ENCODE peak calls at places on chromosomes 2 and 18, in four cellular contexts. V, F, M and B are unnamed samples.

GRCh38 chr2:229342376-229342775 is 71.3 kb upstream of the PID1 start:
- DNase-seq in V (peak), F (peak), M (peak), B (peak)

GRCh38 chr18:13638684-13639083 is 87.7 kb downstream of the FAM210A start:
- DNase-seq in V (no peak), F (no peak), M (no peak), B (no peak)

GRCh38 chr18:80252136-80252535 is 4.8 kb upstream of the PARD6G start:
- DNase-seq in V (no peak), F (no peak), M (peak), B (peak)

GRCh38 chr2:134372141-134372540 is 118.3 kb downstream of the MGAT5 start:
- DNase-seq in V (no peak), F (no peak), M (peak), B (no peak)

GRCh38 chr2:215461836-215462532 is 26.1 kb upstream of the FN1 start:
- DNase-seq in V (no peak), F (no peak), M (peak), B (peak)

GRCh38 chr2:174985624-174986023 is 19.6 kb downstream of the CHN1 start:
- DNase-seq in V (no peak), F (no peak), M (peak), B (peak)

GRCh38 chr2:164877927-164878326 is 36.3 kb upstream of the COBLL1 start:
- DNase-seq in V (no peak), F (no peak), M (no peak), B (no peak)

GRCh38 chr2:136117391-136117841 is 533 bp downstream of the CXCR4 start:
- DNase-seq in V (no peak), F (peak), M (no peak), B (peak)

GRCh38 chr2:57100436-57100835 is 916.6 kb downstream of the CCDC85A start:
- DNase-seq in V (no peak), F (no peak), M (no peak), B (no peak)

GRCh38 chr2:8472545-8473361 is 209.1 kb upstream of the ID2 start:
- DNase-seq in V (no peak), F (no peak), M (no peak), B (no peak)

GRCh38 chr18:79507546-79508480 is 112.1 kb downstream of the NFATC1 start:
- DNase-seq in V (peak), F (no peak), M (no peak), B (peak)